ENCODE peak calls at places on chromosomes 5 and 9, in ten cellular contexts. One of them, this sample, is unnamed.

GRCh38 chr5:9233712-9234111 is 312.2 kb downstream of the SEMA5A start:
- DNase-seq in GM18507: no peak
- DNase-seq in mucosa of descending colon: no peak
- DNase-seq in activated T-helper 2 cell treated with anti-CD3 and anti-CD28 coated beads, Interferon-gamma antibody, Interleukin-2, Interleukin-4, amounts not matched to agents 10 μg/mL and 5 μg/mL and 100 μg/mL, durations not matched to agents 14 hours and 24 hours and 36 hours: no peak
- DNase-seq in heart right ventricle: no peak
- DNase-seq in activated effector memory CD4-positive, alpha-beta T cell treated with Interleukin-2 at 50 U/mL for 16 hours: no peak
- DNase-seq in A549: no peak
- DNase-seq in stimulated activated naive CD8-positive, alpha-beta T cell treated with anti-CD3 and anti-CD28 coated beads, Interleukin-15, Interleukin-2, amounts not matched to agents 100 U/mL and 50 U/mL, for 24 hours: no peak
- DNase-seq in GM12891: no peak
- DNase-seq in cardiac muscle cell: peak; percentile 19
- DNase-seq in this sample: no peak

GRCh38 chr9:78612089-78612488 is 315.2 kb downstream of the PSAT1 start:
- DNase-seq in GM18507: no peak
- DNase-seq in mucosa of descending colon: no peak
- DNase-seq in activated T-helper 2 cell treated with anti-CD3 and anti-CD28 coated beads, Interferon-gamma antibody, Interleukin-2, Interleukin-4, amounts not matched to agents 10 μg/mL and 5 μg/mL and 100 μg/mL, durations not matched to agents 14 hours and 24 hours and 36 hours: no peak
- DNase-seq in heart right ventricle: no peak
- DNase-seq in activated effector memory CD4-positive, alpha-beta T cell treated with Interleukin-2 at 50 U/mL for 16 hours: no peak
- DNase-seq in A549: no peak
- DNase-seq in stimulated activated naive CD8-positive, alpha-beta T cell treated with anti-CD3 and anti-CD28 coated beads, Interleukin-15, Interleukin-2, amounts not matched to agents 100 U/mL and 50 U/mL, for 24 hours: no peak
- DNase-seq in GM12891: no peak
- DNase-seq in cardiac muscle cell: no peak
- DNase-seq in this sample: no peak

GRCh38 chr9:117757566-117757965 is 53.4 kb downstream of the TLR4 start:
- DNase-seq in GM18507: no peak
- DNase-seq in mucosa of descending colon: no peak
- DNase-seq in activated T-helper 2 cell treated with anti-CD3 and anti-CD28 coated beads, Interferon-gamma antibody, Interleukin-2, Interleukin-4, amounts not matched to agents 10 μg/mL and 5 μg/mL and 100 μg/mL, durations not matched to agents 14 hours and 24 hours and 36 hours: no peak
- DNase-seq in heart right ventricle: no peak
- DNase-seq in activated effector memory CD4-positive, alpha-beta T cell treated with Interleukin-2 at 50 U/mL for 16 hours: no peak
- DNase-seq in A549: no peak
- DNase-seq in stimulated activated naive CD8-positive, alpha-beta T cell treated with anti-CD3 and anti-CD28 coated beads, Interleukin-15, Interleukin-2, amounts not matched to agents 100 U/mL and 50 U/mL, for 24 hours: no peak
- DNase-seq in GM12891: no peak
- DNase-seq in cardiac muscle cell: no peak
- DNase-seq in this sample: no peak

GRCh38 chr9:83032065-83032625 is 30.8 kb downstream of the RASEF start:
- DNase-seq in GM18507: no peak
- DNase-seq in mucosa of descending colon: no peak
- DNase-seq in activated T-helper 2 cell treated with anti-CD3 and anti-CD28 coated beads, Interferon-gamma antibody, Interleukin-2, Interleukin-4, amounts not matched to agents 10 μg/mL and 5 μg/mL and 100 μg/mL, durations not matched to agents 14 hours and 24 hours and 36 hours: no peak
- DNase-seq in heart right ventricle: no peak
- DNase-seq in activated effector memory CD4-positive, alpha-beta T cell treated with Interleukin-2 at 50 U/mL for 16 hours: no peak
- DNase-seq in A549: no peak
- DNase-seq in stimulated activated naive CD8-positive, alpha-beta T cell treated with anti-CD3 and anti-CD28 coated beads, Interleukin-15, Interleukin-2, amounts not matched to agents 100 U/mL and 50 U/mL, for 24 hours: no peak
- DNase-seq in GM12891: no peak
- DNase-seq in cardiac muscle cell: no peak
- DNase-seq in this sample: no peak

GRCh38 chr9:9942764-9943424 is 669.9 kb downstream of the PTPRD start:
- DNase-seq in GM18507: peak; percentile 2
- DNase-seq in mucosa of descending colon: peak; percentile 72
- DNase-seq in activated T-helper 2 cell treated with anti-CD3 and anti-CD28 coated beads, Interferon-gamma antibody, Interleukin-2, Interleukin-4, amounts not matched to agents 10 μg/mL and 5 μg/mL and 100 μg/mL, durations not matched to agents 14 hours and 24 hours and 36 hours: peak; percentile 12
- DNase-seq in heart right ventricle: peak; percentile 36
- DNase-seq in activated effector memory CD4-positive, alpha-beta T cell treated with Interleukin-2 at 50 U/mL for 16 hours: peak; percentile 5
- DNase-seq in A549: peak; percentile 57
- DNase-seq in stimulated activated naive CD8-positive, alpha-beta T cell treated with anti-CD3 and anti-CD28 coated beads, Interleukin-15, Interleukin-2, amounts not matched to agents 100 U/mL and 50 U/mL, for 24 hours: peak; percentile 57
- DNase-seq in GM12891: peak; percentile 4
- DNase-seq in cardiac muscle cell: peak; percentile 65
- DNase-seq in this sample: peak; percentile 41

GRCh38 chr9:133762488-133763271 is 24.5 kb upstream of the SARDH start:
- DNase-seq in GM18507: no peak
- DNase-seq in mucosa of descending colon: no peak
- DNase-seq in activated T-helper 2 cell treated with anti-CD3 and anti-CD28 coated beads, Interferon-gamma antibody, Interleukin-2, Interleukin-4, amounts not matched to agents 10 μg/mL and 5 μg/mL and 100 μg/mL, durations not matched to agents 14 hours and 24 hours and 36 hours: no peak
- DNase-seq in heart right ventricle: no peak
- DNase-seq in activated effector memory CD4-positive, alpha-beta T cell treated with Interleukin-2 at 50 U/mL for 16 hours: no peak
- DNase-seq in A549: no peak
- DNase-seq in stimulated activated naive CD8-positive, alpha-beta T cell treated with anti-CD3 and anti-CD28 coated beads, Interleukin-15, Interleukin-2, amounts not matched to agents 100 U/mL and 50 U/mL, for 24 hours: no peak
- DNase-seq in GM12891: no peak
- DNase-seq in cardiac muscle cell: no peak
- DNase-seq in this sample: no peak

GRCh38 chr5:180291234-180291940 is 496 bp downstream of the MAPK9 start:
- DNase-seq in GM18507: peak; percentile 11
- DNase-seq in mucosa of descending colon: peak; percentile 35
- DNase-seq in activated T-helper 2 cell treated with anti-CD3 and anti-CD28 coated beads, Interferon-gamma antibody, Interleukin-2, Interleukin-4, amounts not matched to agents 10 μg/mL and 5 μg/mL and 100 μg/mL, durations not matched to agents 14 hours and 24 hours and 36 hours: no peak
- DNase-seq in heart right ventricle: peak; percentile 31
- DNase-seq in activated effector memory CD4-positive, alpha-beta T cell treated with Interleukin-2 at 50 U/mL for 16 hours: no peak
- DNase-seq in A549: no peak
- DNase-seq in stimulated activated naive CD8-positive, alpha-beta T cell treated with anti-CD3 and anti-CD28 coated beads, Interleukin-15, Interleukin-2, amounts not matched to agents 100 U/mL and 50 U/mL, for 24 hours: peak; percentile 37
- DNase-seq in GM12891: peak; percentile 45
- DNase-seq in cardiac muscle cell: no peak
- DNase-seq in this sample: no peak

GRCh38 chr9:96064838-96065481 is 189.5 kb downstream of the ERCC6L2 start:
- DNase-seq in GM18507: no peak
- DNase-seq in mucosa of descending colon: no peak
- DNase-seq in activated T-helper 2 cell treated with anti-CD3 and anti-CD28 coated beads, Interferon-gamma antibody, Interleukin-2, Interleukin-4, amounts not matched to agents 10 μg/mL and 5 μg/mL and 100 μg/mL, durations not matched to agents 14 hours and 24 hours and 36 hours: no peak
- DNase-seq in heart right ventricle: no peak
- DNase-seq in activated effector memory CD4-positive, alpha-beta T cell treated with Interleukin-2 at 50 U/mL for 16 hours: no peak
- DNase-seq in A549: no peak
- DNase-seq in stimulated activated naive CD8-positive, alpha-beta T cell treated with anti-CD3 and anti-CD28 coated beads, Interleukin-15, Interleukin-2, amounts not matched to agents 100 U/mL and 50 U/mL, for 24 hours: no peak
- DNase-seq in GM12891: no peak
- DNase-seq in cardiac muscle cell: peak; percentile 11
- DNase-seq in this sample: no peak

GRCh38 chr5:152532714-152533113 is 127.6 kb upstream of the NMUR2 start:
- DNase-seq in GM18507: no peak
- DNase-seq in mucosa of descending colon: peak; percentile 17
- DNase-seq in activated T-helper 2 cell treated with anti-CD3 and anti-CD28 coated beads, Interferon-gamma antibody, Interleukin-2, Interleukin-4, amounts not matched to agents 10 μg/mL and 5 μg/mL and 100 μg/mL, durations not matched to agents 14 hours and 24 hours and 36 hours: no peak
- DNase-seq in heart right ventricle: no peak
- DNase-seq in activated effector memory CD4-positive, alpha-beta T cell treated with Interleukin-2 at 50 U/mL for 16 hours: no peak
- DNase-seq in A549: peak; percentile 66
- DNase-seq in stimulated activated naive CD8-positive, alpha-beta T cell treated with anti-CD3 and anti-CD28 coated beads, Interleukin-15, Interleukin-2, amounts not matched to agents 100 U/mL and 50 U/mL, for 24 hours: no peak
- DNase-seq in GM12891: no peak
- DNase-seq in cardiac muscle cell: peak; percentile 71
- DNase-seq in this sample: no peak

GRCh38 chr5:54062958-54063357 is 247.4 kb downstream of the ARL15 start:
- DNase-seq in GM18507: no peak
- DNase-seq in mucosa of descending colon: no peak
- DNase-seq in activated T-helper 2 cell treated with anti-CD3 and anti-CD28 coated beads, Interferon-gamma antibody, Interleukin-2, Interleukin-4, amounts not matched to agents 10 μg/mL and 5 μg/mL and 100 μg/mL, durations not matched to agents 14 hours and 24 hours and 36 hours: no peak
- DNase-seq in heart right ventricle: no peak
- DNase-seq in activated effector memory CD4-positive, alpha-beta T cell treated with Interleukin-2 at 50 U/mL for 16 hours: no peak
- DNase-seq in A549: no peak
- DNase-seq in stimulated activated naive CD8-positive, alpha-beta T cell treated with anti-CD3 and anti-CD28 coated beads, Interleukin-15, Interleukin-2, amounts not matched to agents 100 U/mL and 50 U/mL, for 24 hours: no peak
- DNase-seq in GM12891: no peak
- DNase-seq in cardiac muscle cell: peak; percentile 92
- DNase-seq in this sample: no peak

GRCh38 chr5:85266692-85267091 is 882.0 kb upstream of the EDIL3 start:
- DNase-seq in GM18507: no peak
- DNase-seq in mucosa of descending colon: no peak
- DNase-seq in activated T-helper 2 cell treated with anti-CD3 and anti-CD28 coated beads, Interferon-gamma antibody, Interleukin-2, Interleukin-4, amounts not matched to agents 10 μg/mL and 5 μg/mL and 100 μg/mL, durations not matched to agents 14 hours and 24 hours and 36 hours: no peak
- DNase-seq in heart right ventricle: no peak
- DNase-seq in activated effector memory CD4-positive, alpha-beta T cell treated with Interleukin-2 at 50 U/mL for 16 hours: no peak
- DNase-seq in A549: no peak
- DNase-seq in stimulated activated naive CD8-positive, alpha-beta T cell treated with anti-CD3 and anti-CD28 coated beads, Interleukin-15, Interleukin-2, amounts not matched to agents 100 U/mL and 50 U/mL, for 24 hours: no peak
- DNase-seq in GM12891: no peak
- DNase-seq in cardiac muscle cell: no peak
- DNase-seq in this sample: no peak

GRCh38 chr9:15711531-15712295 is 158.9 kb downstream of the CCDC171 start:
- DNase-seq in GM18507: no peak
- DNase-seq in mucosa of descending colon: no peak
- DNase-seq in activated T-helper 2 cell treated with anti-CD3 and anti-CD28 coated beads, Interferon-gamma antibody, Interleukin-2, Interleukin-4, amounts not matched to agents 10 μg/mL and 5 μg/mL and 100 μg/mL, durations not matched to agents 14 hours and 24 hours and 36 hours: no peak
- DNase-seq in heart right ventricle: no peak
- DNase-seq in activated effector memory CD4-positive, alpha-beta T cell treated with Interleukin-2 at 50 U/mL for 16 hours: no peak
- DNase-seq in A549: no peak
- DNase-seq in stimulated activated naive CD8-positive, alpha-beta T cell treated with anti-CD3 and anti-CD28 coated beads, Interleukin-15, Interleukin-2, amounts not matched to agents 100 U/mL and 50 U/mL, for 24 hours: no peak
- DNase-seq in GM12891: no peak
- DNase-seq in cardiac muscle cell: peak; percentile 47
- DNase-seq in this sample: no peak

GRCh38 chr5:160021818-160022446 is 13.0 kb downstream of the TTC1 start:
- DNase-seq in GM18507: peak; percentile 14
- DNase-seq in mucosa of descending colon: peak; percentile 74
- DNase-seq in activated T-helper 2 cell treated with anti-CD3 and anti-CD28 coated beads, Interferon-gamma antibody, Interleukin-2, Interleukin-4, amounts not matched to agents 10 μg/mL and 5 μg/mL and 100 μg/mL, durations not matched to agents 14 hours and 24 hours and 36 hours: peak; percentile 36
- DNase-seq in heart right ventricle: no peak
- DNase-seq in activated effector memory CD4-positive, alpha-beta T cell treated with Interleukin-2 at 50 U/mL for 16 hours: no peak
- DNase-seq in A549: peak; percentile 58
- DNase-seq in stimulated activated naive CD8-positive, alpha-beta T cell treated with anti-CD3 and anti-CD28 coated beads, Interleukin-15, Interleukin-2, amounts not matched to agents 100 U/mL and 50 U/mL, for 24 hours: peak; percentile 55
- DNase-seq in GM12891: peak; percentile 28
- DNase-seq in cardiac muscle cell: peak; percentile 79
- DNase-seq in this sample: no peak